ENCODE peak calls at places on chromosome 15, in ten cellular contexts. J, R, D, Z, Q, V, B, K, C and Y are unnamed samples.

GRCh38 chr15:40058476-40059140 is 19.6 kb upstream of the SRP14 start:
- DNase-seq in J (no peak), R (peak; percentile 21), D (peak; percentile 16), Z (peak; percentile 11), Q (no peak), V (peak; percentile 76), B (no peak), K (no peak), C (no peak), Y (no peak)

GRCh38 chr15:51623386-51623938 is 891 bp upstream of the DMXL2 start:
- DNase-seq in J (no peak), R (no peak), D (no peak), Z (no peak), Q (peak; percentile 73), V (no peak), B (peak; percentile 67), K (no peak), C (no peak), Y (no peak)

GRCh38 chr15:97248376-97248775 is 712.1 kb upstream of the ARRDC4 start:
- DNase-seq in J (no peak), R (no peak), D (no peak), Z (no peak), Q (no peak), V (no peak), B (no peak), K (no peak), C (no peak), Y (no peak)

GRCh38 chr15:40498418-40498817 is 27.6 kb downstream of the CHST14 start:
- DNase-seq in J (no peak), R (no peak), D (no peak), Z (no peak), Q (no peak), V (peak; percentile 85), B (no peak), K (no peak), C (no peak), Y (peak; percentile 73)

GRCh38 chr15:72231847-72232461 is 964 bp upstream of the PKM start:
- DNase-seq in J (peak; percentile 7), R (peak; percentile 86), D (no peak), Z (no peak), Q (peak; percentile 83), V (peak; percentile 82), B (peak; percentile 59), K (no peak), C (no peak), Y (peak; percentile 55)

GRCh38 chr15:63041982-63042878 is at the start of gene TPM1:
- DNase-seq in J (no peak), R (peak; percentile 54), D (no peak), Z (peak; percentile 85), Q (peak; percentile 92), V (peak; percentile 93), B (peak; percentile 82), K (peak; percentile 92), C (peak; percentile 94), Y (peak; percentile 67)

GRCh38 chr15:77027697-77028450 is 32.9 kb downstream of the PSTPIP1 start:
- DNase-seq in J (no peak), R (peak; percentile 44), D (no peak), Z (peak; percentile 32), Q (no peak), V (no peak), B (peak; percentile 10), K (peak; percentile 18), C (no peak), Y (no peak)

GRCh38 chr15:74787251-74788041 is 5.6 kb downstream of the CSK start:
- DNase-seq in J (peak; percentile 70), R (peak; percentile 57), D (peak; percentile 98), Z (no peak), Q (peak; percentile 82), V (peak; percentile 71), B (peak; percentile 88), K (no peak), C (no peak), Y (peak; percentile 74)

GRCh38 chr15:77415450-77416448 is 4.2 kb downstream of the PEAK1 start:
- DNase-seq in J (no peak), R (no peak), D (no peak), Z (no peak), Q (no peak), V (peak; percentile 60), B (no peak), K (no peak), C (no peak), Y (no peak)

GRCh38 chr15:101242160-101242998 is 9.5 kb downstream of the CHSY1 start:
- DNase-seq in J (no peak), R (no peak), D (peak; percentile 64), Z (no peak), Q (no peak), V (peak; percentile 59), B (peak; percentile 45), K (no peak), C (no peak), Y (no peak)

GRCh38 chr15:101242999-101243336 is 8.9 kb downstream of the CHSY1 start:
- DNase-seq in J (no peak), R (no peak), D (no peak), Z (no peak), Q (no peak), V (no peak), B (no peak), K (no peak), C (no peak), Y (no peak)

GRCh38 chr15:101244889-101245668 is 6.8 kb downstream of the CHSY1 start:
- DNase-seq in J (no peak), R (no peak), D (no peak), Z (no peak), Q (no peak), V (no peak), B (no peak), K (no peak), C (no peak), Y (no peak)

GRCh38 chr15:101244039-101244781 is 7.6 kb downstream of the CHSY1 start:
- DNase-seq in J (no peak), R (no peak), D (no peak), Z (no peak), Q (no peak), V (peak; percentile 60), B (no peak), K (no peak), C (no peak), Y (no peak)

DNA sequence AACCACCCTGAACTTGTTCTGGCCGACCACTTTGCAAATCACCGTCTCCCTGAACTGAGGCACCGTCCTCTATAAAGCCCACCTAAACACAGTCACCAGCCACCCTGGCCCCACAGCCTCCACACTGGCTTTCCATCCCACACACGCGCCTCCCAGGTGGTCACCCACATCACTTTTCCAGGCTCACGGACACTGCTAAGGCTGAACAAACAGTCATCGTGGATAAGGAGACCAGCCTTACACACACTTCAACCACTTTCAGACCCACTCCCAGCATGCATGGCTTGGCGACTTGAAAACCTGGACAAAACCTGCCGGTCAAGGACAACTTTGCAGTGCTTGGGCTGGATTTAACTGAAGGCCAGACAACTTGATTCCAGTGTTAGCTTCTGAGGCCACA is 8.4 kb downstream of the CHSY1 start:
- DNase-seq in J (no peak), R (no peak), D (no peak), Z (no peak), Q (no peak), V (no peak), B (no peak), K (no peak), C (no peak), Y (no peak)
- TF ChIP-seq POLR2A in J (no peak), R (no peak), D (no peak), Z (no peak), Q (no peak), V (no peak), B (no peak), K (no peak), C (no peak), Y (no peak)

DNA sequence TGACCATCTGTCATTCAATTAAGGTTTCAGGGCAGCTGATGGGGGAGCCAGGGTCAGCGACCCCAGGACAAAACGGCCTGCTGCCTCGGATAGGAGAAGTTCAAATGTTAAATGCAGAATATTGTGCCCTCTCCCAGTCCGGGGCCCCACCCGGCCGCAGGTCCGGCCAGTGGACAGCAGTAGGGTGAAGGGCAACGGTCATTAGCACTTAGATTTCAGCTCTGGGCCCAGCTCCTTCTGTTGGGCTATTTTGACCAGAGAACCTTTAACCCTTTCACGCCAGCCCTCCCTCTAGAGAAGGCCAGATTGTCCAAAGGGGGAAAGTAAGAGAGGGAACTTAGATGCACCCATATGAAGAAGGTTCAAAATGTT is 16.1 kb upstream of the ONECUT1 start:
- DNase-seq in J (no peak), R (no peak), D (no peak), Z (no peak), Q (no peak), V (no peak), B (no peak), K (no peak), C (no peak), Y (no peak)
- TF ChIP-seq POLR2A in J (no peak), R (no peak), D (no peak), Z (no peak), Q (no peak), V (no peak), B (no peak), K (no peak), C (no peak), Y (no peak)

DNA sequence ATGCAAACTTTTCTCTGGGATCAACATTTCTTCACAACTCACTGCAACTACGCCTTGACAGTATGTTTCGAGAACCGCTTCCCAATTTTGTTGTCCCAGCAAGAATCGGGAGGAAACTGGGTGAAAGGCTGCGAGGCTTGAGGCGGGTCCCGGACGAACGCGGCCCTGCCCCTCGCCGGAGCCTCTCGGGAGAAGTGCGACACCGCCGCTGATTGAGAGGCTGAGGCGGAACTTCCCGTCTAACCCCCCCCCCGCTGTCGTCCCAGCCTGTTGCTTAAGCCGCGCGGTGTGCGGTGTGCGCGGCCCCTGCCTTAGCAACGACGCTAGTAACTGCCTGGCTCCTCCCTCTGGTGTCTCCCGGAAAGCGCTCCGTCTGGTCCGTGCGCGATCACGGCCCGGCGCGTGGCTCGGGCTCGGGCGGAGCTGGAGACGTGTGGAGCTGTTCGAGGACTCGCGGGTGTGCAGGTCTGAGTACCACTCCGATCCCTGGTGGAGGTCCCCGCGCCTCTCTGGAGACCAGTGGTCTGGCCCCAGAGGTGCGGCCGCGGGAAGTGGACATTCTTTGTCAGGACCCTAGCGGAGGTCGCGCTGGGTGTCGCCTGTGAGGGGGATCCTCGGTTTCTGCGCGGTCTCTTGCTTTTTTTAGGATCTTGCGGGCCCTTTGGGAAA is at the start of the genes DTWD1 and FAM227B:
- DNase-seq in J (peak; percentile 82), R (peak; percentile 98), D (peak; percentile 92), Z (peak; percentile 98), Q (peak; percentile 96), V (peak; percentile 98), B (peak; percentile 98), K (peak; percentile 96), C (peak; percentile 97), Y (peak; percentile 66)
- TF ChIP-seq POLR2A in J (no peak), R (peak; percentile 80), D (peak; percentile 79), Z (peak; percentile 97), Q (peak; percentile 89), V (peak; percentile 92), B (peak; percentile 92), K (peak; percentile 96), C (peak; percentile 98), Y (peak; percentile 92)

DNA sequence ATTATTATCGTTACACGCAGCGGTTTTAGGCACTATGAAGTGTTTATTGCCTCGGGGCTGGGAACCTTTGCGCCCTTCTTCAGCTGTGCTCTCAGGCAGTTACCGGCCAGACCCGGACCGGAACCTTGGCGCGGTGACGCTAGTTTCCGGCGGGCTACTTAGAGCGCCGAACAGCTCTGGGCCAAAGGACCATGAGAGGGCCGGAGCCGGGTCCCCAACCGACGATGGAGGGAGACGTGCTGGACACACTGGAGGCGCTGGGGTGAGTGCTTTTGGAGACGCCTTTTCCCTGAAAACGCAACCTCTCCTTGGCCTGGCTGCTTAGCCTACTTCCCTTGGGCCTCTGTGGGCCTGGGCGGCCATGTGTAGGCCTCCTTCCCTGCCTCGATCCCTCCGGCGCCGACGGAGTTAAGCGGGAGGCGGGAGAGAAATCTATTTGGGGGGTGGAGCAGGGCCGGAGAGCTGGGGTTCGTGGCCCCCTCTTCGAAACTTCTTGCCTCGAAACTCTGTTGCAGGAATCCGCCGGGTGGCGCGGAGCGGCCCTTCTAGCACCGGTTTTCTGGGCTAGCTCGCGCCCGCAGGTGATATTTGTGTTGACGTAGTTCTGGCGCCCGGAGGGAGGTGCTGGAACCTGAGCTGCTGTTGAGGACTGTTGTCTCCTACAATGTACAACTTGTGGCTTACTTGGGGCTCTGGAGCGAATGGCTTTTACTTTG is at the start of gene FAM98B:
- DNase-seq in J (peak; percentile 41), R (peak; percentile 87), D (peak; percentile 80), Z (peak; percentile 91), Q (peak; percentile 88), V (peak; percentile 85), B (peak; percentile 92), K (peak; percentile 89), C (peak; percentile 92), Y (peak; percentile 66)
- TF ChIP-seq POLR2A in J (no peak), R (no peak), D (peak; percentile 41), Z (peak; percentile 69), Q (peak; percentile 42), V (peak; percentile 67), B (peak; percentile 46), K (peak; percentile 50), C (peak; percentile 36), Y (no peak)